ENCODE peak calls at places on chromosomes 3 and 15, in nine cellular contexts. Y, P, H, K, D, S, F, E and X are unnamed samples.
A peak's percentile ranks its signal among the peaks of the same experiment; 100 is the strongest.

GRCh38 chr3:197573048-197573767 is 17.4 kb upstream of the BDH1 start:
- DNase-seq in Y (no peak), H (no peak), S (peak; percentile 94), E (no peak), D (no peak), F (no peak), P (no peak), K (no peak), X (no peak)

GRCh38 chr15:99212401-99212800 is 37.0 kb downstream of the TTC23 start:
- DNase-seq in E (peak; percentile 89), Y (no peak), S (no peak), D (no peak), P (peak; percentile 63), F (peak; percentile 76), H (no peak), K (no peak), X (no peak)

GRCh38 chr15:60208708-60209107 is 189.1 kb downstream of the ANXA2 start:
- DNase-seq in Y (no peak), K (no peak), P (no peak), D (no peak), S (no peak), H (no peak), E (no peak), F (no peak), X (no peak)

GRCh38 chr15:25887870-25888269 is 24.7 kb upstream of the ATP10A start:
- DNase-seq in E (no peak), F (no peak), S (no peak), Y (no peak), P (no peak), K (no peak), H (no peak), D (no peak), X (no peak)

GRCh38 chr15:33074942-33075341 is 119.6 kb downstream of the FMN1 start:
- DNase-seq in Y (no peak), P (no peak), E (no peak), H (no peak), D (no peak), K (no peak), S (no peak), F (no peak), X (no peak)

GRCh38 chr3:126401611-126402160 is 7.0 kb downstream of the CFAP100 start:
- DNase-seq in Y (no peak), P (no peak), H (no peak), E (no peak), S (no peak), K (peak; percentile 5), D (peak; percentile 19), F (no peak), X (no peak)

GRCh38 chr3:171508206-171508605 is 48.0 kb upstream of the TNIK start:
- DNase-seq in H (no peak), K (no peak), E (no peak), D (no peak), S (no peak), F (no peak), P (no peak), Y (no peak), X (no peak)

GRCh38 chr3:152205097-152205593 is 63.6 kb upstream of the MBNL1 start:
- DNase-seq in D (no peak), E (no peak), P (no peak), H (no peak), S (no peak), Y (no peak), F (no peak), K (no peak), X (no peak)

GRCh38 chr15:89122532-89123525 is 34.6 kb downstream of the ABHD2 start:
- DNase-seq in H (no peak), E (no peak), F (no peak), K (no peak), P (no peak), Y (no peak), D (no peak), S (no peak), X (no peak)

GRCh38 chr3:1987983-1988382 is 110.7 kb upstream of the CNTN4 start:
- DNase-seq in S (no peak), K (no peak), D (no peak), H (no peak), Y (no peak), F (no peak), E (peak; percentile 36), P (no peak), X (peak; percentile 19)

GRCh38 chr15:52150043-52150825 is 37.7 kb upstream of the BCL2L10 start:
- DNase-seq in K (no peak), S (no peak), Y (no peak), P (no peak), E (no peak), F (no peak), D (no peak), H (no peak), X (no peak)

GRCh38 chr15:91548588-91548987 is 304.9 kb upstream of the SLCO3A1 start:
- DNase-seq in S (no peak), D (no peak), Y (no peak), H (no peak), K (no peak), P (no peak), F (peak; percentile 72), E (no peak), X (no peak)

GRCh38 chr3:188940213-188940914 is 231.4 kb upstream of the TPRG1 start:
- DNase-seq in F (no peak), H (no peak), P (peak; percentile 60), Y (no peak), S (no peak), K (no peak), D (no peak), E (no peak), X (no peak)

GRCh38 chr15:62625421-62626033 is 417.0 kb upstream of the TPM1 start:
- DNase-seq in D (no peak), S (no peak), Y (no peak), F (peak; percentile 60), K (peak; percentile 33), P (no peak), H (no peak), E (no peak), X (no peak)

GRCh38 chr15:45522179-45522930 is at the start of gene SLC30A4:
- DNase-seq in P (peak; percentile 64), S (no peak), D (peak; percentile 67), Y (peak; percentile 44), H (peak; percentile 87), E (peak; percentile 67), K (peak; percentile 71), F (peak; percentile 71), X (peak; percentile 68)
- TF ChIP-seq POLR2A in P (peak; percentile 74), S (no peak), D (no peak), Y (peak; percentile 79), H (no peak), E (peak; percentile 70), K (peak; percentile 28), F (peak; percentile 75), X (peak; percentile 40)

GRCh38 chr15:75029378-75030022 is 6.1 kb downstream of the PPCDC start:
- DNase-seq in E (peak; percentile 97), Y (peak; percentile 99), F (peak; percentile 92), H (peak; percentile 82), P (peak; percentile 94), K (peak; percentile 89), D (peak; percentile 96), S (peak; percentile 66), X (peak; percentile 93)
- TF ChIP-seq CTCF in E (peak; percentile 92), Y (peak; percentile 94), F (peak; percentile 92), H (peak; percentile 94), P (peak; percentile 99), K (peak; percentile 97), D (no peak), S (peak; percentile 95), X (peak; percentile 95)

GRCh38 chr3:16316847-16317560 is 52.0 kb downstream of the OXNAD1 start:
- DNase-seq in F (no peak), E (no peak), Y (no peak), P (no peak), S (no peak), K (no peak), D (no peak), H (no peak), X (no peak)

GRCh38 chr3:16317561-16317945 is 52.5 kb downstream of the OXNAD1 start:
- DNase-seq in K (no peak), D (no peak), S (no peak), E (no peak), F (no peak), H (no peak), Y (no peak), P (no peak), X (no peak)

GRCh38 chr3:16319307-16319706 is 54.3 kb downstream of the OXNAD1 start:
- DNase-seq in P (no peak), Y (no peak), F (no peak), K (no peak), S (peak; percentile 25), H (peak; percentile 84), E (no peak), D (peak; percentile 33), X (no peak)

GRCh38 chr3:16319723-16320122 is 54.7 kb downstream of the OXNAD1 start:
- DNase-seq in K (no peak), H (peak; percentile 40), E (no peak), F (no peak), S (no peak), Y (no peak), D (no peak), P (no peak), X (no peak)

GRCh38 chr3:16318216-16318615 is 53.2 kb downstream of the OXNAD1 start:
- DNase-seq in P (peak; percentile 57), K (no peak), E (no peak), D (no peak), Y (no peak), H (no peak), S (no peak), F (no peak), X (no peak)
- H3K27ac ChIP-seq in P (peak overlapping the region; percentile 59), K (no peak overlapping the region), E (peak overlapping the region; percentile 78), D (no peak overlapping the region), Y (no peak overlapping the region), H (no peak overlapping the region), S (no peak overlapping the region), F (no peak overlapping the region), X (no peak overlapping the region)

GRCh38 chr15:39014682-39015081 is 450.1 kb upstream of the RASGRP1 start:
- DNase-seq in F (no peak), K (no peak), E (no peak), P (no peak), D (no peak), H (no peak), S (no peak), Y (no peak), X (no peak)

GRCh38 chr15:39016706-39017105 is 452.1 kb upstream of the RASGRP1 start:
- DNase-seq in D (no peak), F (no peak), H (no peak), K (no peak), E (no peak), Y (no peak), P (no peak), S (no peak), X (no peak)

GRCh38 chr15:39022532-39023305 is 458.1 kb upstream of the RASGRP1 start:
- DNase-seq in H (no peak), P (no peak), F (no peak), K (no peak), S (no peak), E (no peak), D (no peak), Y (no peak), X (no peak)

GRCh38 chr15:39021341-39021740 is 456.7 kb upstream of the RASGRP1 start:
- DNase-seq in P (no peak), H (no peak), S (no peak), D (no peak), E (no peak), K (no peak), Y (no peak), F (no peak), X (no peak)

DNA sequence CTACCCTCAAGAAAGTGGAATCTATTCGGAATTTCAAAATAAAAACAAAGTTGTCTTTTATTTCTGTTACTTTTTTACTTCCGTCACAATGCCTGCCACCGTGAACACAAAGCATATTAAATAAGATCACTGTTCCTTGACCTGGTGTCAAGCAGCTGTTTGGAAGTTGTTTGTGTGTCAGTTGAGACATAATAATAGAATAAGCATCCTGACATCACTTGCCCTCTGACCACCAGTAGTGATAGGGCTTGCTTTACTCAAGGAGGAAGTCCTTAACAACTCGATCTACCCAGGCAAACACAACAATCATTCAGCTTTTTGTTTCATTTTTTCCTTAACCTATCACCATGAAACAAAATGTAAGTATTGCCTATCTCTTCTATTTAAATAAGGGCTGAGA is 454.4 kb upstream of the RASGRP1 start:
- DNase-seq in P (no peak), S (no peak), H (no peak), Y (no peak), F (no peak), K (no peak), D (no peak), E (no peak), X (no peak)
- TF ChIP-seq POLR2A in P (no peak), S (no peak), H (no peak), Y (no peak), F (no peak), K (no peak), D (no peak), E (no peak), X (no peak)